ENCODE peak calls at places on chromosome 21, in seven cellular contexts. D is IMR-90, H is mesenchymal stem cell, L is H1, X is neuronal stem cell, V is H9, U is trophoblast cell. P is an unnamed sample. For H3K27me3, the result is how much of the 10 kb centered on the place peaks cover.

GRCh38 chr21:24147674-24148073 is 1459.6 kb downstream of the MRPL39 start:
- DNase-seq in V (no peak), L (no peak), H (no peak), U (no peak), D (no peak), X (no peak), P (no peak)

GRCh38 chr21:43866233-43866632 is 1.2 kb downstream of the AGPAT3 start:
- DNase-seq in D (peak), L (no peak), V (no peak), H (peak), X (no peak), U (no peak), P (no peak)

GRCh38 chr21:37784591-37785318 is 131.5 kb downstream of the KCNJ6 start:
- DNase-seq in X (no peak), D (no peak), L (no peak), H (no peak), U (no peak), V (no peak), P (no peak)

GRCh38 chr21:43740497-43741156 is 21.7 kb downstream of the PDXK start:
- DNase-seq in L (peak), H (peak), V (peak), U (peak), X (peak), D (no peak), P (peak)

GRCh38 chr21:42865361-42866160 is 13.8 kb downstream of the WDR4 start:
- DNase-seq in L (no peak), V (no peak), U (no peak), H (no peak), X (no peak), D (no peak), P (no peak)

GRCh38 chr21:31557956-31558838 is 101.3 kb upstream of the SOD1 start:
- DNase-seq in L (peak), D (no peak), V (peak), U (peak), X (peak), H (peak), P (peak)

GRCh38 chr21:15455819-15456462 is 273.8 kb upstream of the USP25 start:
- DNase-seq in H (no peak), L (no peak), U (no peak), D (no peak), X (no peak), V (no peak), P (no peak)

GRCh38 chr21:15247613-15248012 is 182.8 kb upstream of the NRIP1 start:
- DNase-seq in V (no peak), D (peak), L (no peak), H (no peak), U (no peak), X (no peak), P (no peak)

DNA sequence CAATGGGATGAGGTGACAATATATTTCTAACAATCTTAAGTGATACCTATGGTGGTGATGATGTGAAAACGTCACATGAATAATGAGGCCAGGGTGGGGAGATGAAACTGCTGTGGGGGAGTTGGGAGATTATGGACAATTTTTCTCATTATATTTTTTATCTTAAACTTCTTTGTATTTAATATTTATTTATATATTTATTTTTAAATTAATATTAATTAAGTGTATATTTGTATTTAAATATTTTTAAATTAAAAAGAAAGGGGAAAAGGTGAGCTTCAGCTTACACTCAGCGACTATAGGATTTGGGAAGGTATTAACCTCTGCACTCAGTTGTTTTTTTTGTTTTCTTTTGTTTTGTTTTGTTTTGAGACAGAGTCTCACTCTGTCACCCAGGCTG is 158.7 kb downstream of the PSMG1 start:
- DNase-seq in V (no peak), L (no peak), U (no peak), X (no peak), H (no peak), D (no peak), P (no peak)
- H2BK120ac ChIP-seq in V (no peak), L (no peak), U (no peak), X (no peak), H (no peak), D (no peak), P (no peak)

GRCh38 chr21:45995686-45996179 is 14.2 kb downstream of the COL6A1 start:
- DNase-seq in X (no peak), D (no peak), L (no peak), U (no peak), V (peak), H (no peak), P (no peak)
- H3K27me3 ChIP-seq in X (under half), D (under half), L (under half), U (under half), V (under half), H (under half), P (under half)

GRCh38 chr21:46118305-46118870 is 20.5 kb downstream of the COL6A2 start:
- DNase-seq in X (no peak), D (no peak), L (peak), H (no peak), V (peak), U (no peak), P (no peak)

GRCh38 chr21:46115441-46116188 is 17.7 kb downstream of the COL6A2 start:
- DNase-seq in D (no peak), X (no peak), L (no peak), H (no peak), U (no peak), V (peak), P (no peak)

GRCh38 chr21:46117586-46118304 is 19.8 kb downstream of the COL6A2 start:
- DNase-seq in V (peak), U (no peak), H (no peak), D (no peak), L (peak), X (no peak), P (no peak)

GRCh38 chr21:46116189-46116845 is 18.4 kb downstream of the COL6A2 start:
- DNase-seq in V (peak), L (peak), U (no peak), X (no peak), H (no peak), D (no peak), P (no peak)

DNA sequence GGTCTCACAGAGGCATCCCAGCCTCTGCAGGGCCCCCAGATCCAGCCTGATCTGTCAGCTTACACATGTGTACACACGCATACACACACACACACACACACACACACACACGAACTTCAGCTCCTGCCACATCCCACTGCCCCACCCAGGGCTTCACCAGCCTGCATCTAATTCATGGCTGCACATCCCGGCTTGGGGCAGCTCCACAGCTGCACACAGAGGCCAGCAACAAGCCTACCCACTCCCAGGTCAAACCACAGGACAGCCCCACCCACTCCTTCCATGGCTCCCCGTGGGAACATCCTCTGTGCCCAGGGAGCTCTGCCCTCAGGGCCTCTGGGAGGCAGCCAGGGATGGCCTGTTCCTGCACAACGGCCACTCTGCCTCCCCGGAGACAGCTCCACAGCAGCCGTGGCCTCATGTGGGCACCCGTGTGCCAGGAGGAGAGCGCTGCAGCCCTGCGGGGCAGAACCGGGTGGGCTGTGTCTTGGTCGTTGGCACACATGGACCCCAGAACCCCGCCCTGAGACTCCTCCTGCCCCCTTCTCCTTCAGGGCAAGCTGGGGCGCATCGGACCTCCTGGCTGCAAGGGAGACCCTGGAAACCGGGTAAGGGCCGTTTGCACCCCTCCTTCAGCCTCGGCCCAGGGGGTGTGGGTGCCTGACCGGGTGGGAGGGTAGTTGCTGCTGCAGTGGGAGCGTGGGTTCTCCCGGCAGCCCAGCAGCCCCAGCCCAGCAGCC is 19.1 kb downstream of the COL6A2 start:
- DNase-seq in U (no peak), V (peak), X (no peak), D (no peak), L (peak), H (peak), P (no peak)
- H2BK120ac ChIP-seq in U (no peak), V (no peak), X (no peak), D (no peak), L (no peak), H (no peak), P (no peak)

DNA sequence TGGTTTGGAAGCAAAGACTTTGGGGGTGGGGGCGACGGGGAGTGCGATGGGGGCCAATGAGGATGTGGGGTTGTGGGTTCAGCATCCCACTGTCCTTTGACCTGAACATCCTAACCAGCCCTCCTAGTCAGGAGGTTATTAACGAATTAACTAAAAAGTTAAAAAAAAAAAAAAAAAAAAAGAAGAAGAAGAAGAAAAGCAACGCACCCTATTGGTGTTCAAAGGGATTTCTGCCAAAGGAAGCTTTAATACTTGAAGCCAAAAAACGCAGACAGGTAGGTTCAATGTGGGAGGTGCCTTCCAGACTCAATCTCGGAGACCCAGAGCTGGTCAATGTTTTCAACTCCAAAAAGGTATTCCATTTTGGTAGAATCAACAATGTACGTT is 2.2 kb downstream of the CLIC6 start:
- DNase-seq in L (no peak), D (no peak), X (no peak), H (no peak), V (no peak), U (no peak), P (peak)
- H3K27me3 ChIP-seq in L (under half), D (half or more), X (half or more), H (half or more), V (under half), U (under half), P (under half)

GRCh38 chr21:45250272-45250671 is 37.4 kb downstream of the POFUT2 start:
- DNase-seq in X (no peak), L (no peak), D (no peak), V (no peak), H (no peak), U (no peak), P (no peak)
- H2BK120ac ChIP-seq in X (no peak), L (no peak), D (no peak), V (no peak), H (no peak), U (no peak), P (no peak)

DNA sequence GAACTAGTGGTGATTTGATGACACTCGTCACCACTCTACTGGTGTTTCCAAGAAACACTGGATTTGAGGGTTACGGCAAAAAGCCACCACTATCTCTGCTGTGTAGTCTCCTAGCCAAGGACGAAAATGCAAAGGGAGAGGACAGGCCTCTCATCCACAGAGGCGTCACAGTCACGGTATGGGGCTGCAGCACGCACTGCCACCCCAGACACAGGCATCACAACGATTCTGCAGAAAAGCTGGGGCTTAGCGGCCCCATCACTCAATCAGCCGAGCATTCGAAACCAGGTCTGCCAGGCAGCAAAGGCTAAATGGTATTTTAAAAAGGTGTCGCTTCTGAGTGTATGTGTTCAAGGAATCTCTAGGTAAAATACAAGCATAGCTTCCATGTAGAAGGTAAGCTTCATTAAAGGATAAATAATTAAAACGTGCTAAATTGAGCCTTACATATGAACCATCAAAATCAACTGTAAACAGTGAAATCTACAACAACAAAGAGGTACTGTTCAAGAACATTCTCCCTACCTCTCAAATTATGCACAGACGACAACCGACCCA is 1.4 kb downstream of the RIPK4 start:
- DNase-seq in D (no peak), V (no peak), L (no peak), H (no peak), U (no peak), X (no peak), P (no peak)
- H3K27me3 ChIP-seq in D (half or more), V (half or more), L (half or more), H (under half), U (under half), X (half or more), P (under half)

GRCh38 chr21:46628868-46629267 is 6.6 kb upstream of the PRMT2 start:
- DNase-seq in U (no peak), H (no peak), L (no peak), X (no peak), V (no peak), D (no peak), P (no peak)
- H2BK120ac ChIP-seq in U (no peak), H (no peak), L (no peak), X (no peak), V (no peak), D (no peak), P (no peak)